ENCODE peak calls at places on chromosomes 1 and 21, in six cellular contexts. Z, G, A, I, U and V are unnamed samples.

GRCh38 chr1:201648911-201649775 is 110.2 kb downstream of the NAV1 start:
- DNase-seq in Z (no peak), G (no peak), A (no peak), I (no peak), U (no peak), V (peak)

GRCh38 chr1:81703736-81704463 is 96.8 kb upstream of the ADGRL2 start:
- DNase-seq in Z (peak), G (peak), A (no peak), I (peak), U (no peak), V (peak)

GRCh38 chr21:44285547-44285992 is at the start of gene AIRE:
- DNase-seq in Z (no peak), G (no peak), A (no peak), I (no peak), U (no peak), V (no peak)

GRCh38 chr1:26280333-26281042 is 602 bp downstream of the SH3BGRL3 start:
- DNase-seq in Z (no peak), G (no peak), A (no peak), I (no peak), U (no peak), V (peak)

GRCh38 chr1:212452323-212453155 is 19.8 kb downstream of the NENF start:
- DNase-seq in Z (peak), G (no peak), A (no peak), I (peak), U (no peak), V (peak)

GRCh38 chr1:39691383-39692151 is at the start of gene HPCAL4:
- DNase-seq in Z (peak), G (peak), A (peak), I (peak), U (no peak), V (peak)

GRCh38 chr21:41817228-41817627 is 50.4 kb upstream of the RIPK4 start:
- DNase-seq in Z (peak), G (peak), A (no peak), I (peak), U (peak), V (peak)

GRCh38 chr1:156103521-156103947 is 11.0 kb upstream of the LMNA start:
- DNase-seq in Z (no peak), G (peak), A (peak), I (peak), U (no peak), V (peak)

GRCh38 chr1:231324660-231325059 is 13.0 kb downstream of the EXOC8 start:
- DNase-seq in Z (no peak), G (no peak), A (no peak), I (no peak), U (no peak), V (no peak)

GRCh38 chr1:197521118-197521739 is 253.2 kb downstream of the CRB1 start:
- DNase-seq in Z (peak), G (peak), A (no peak), I (peak), U (peak), V (peak)
- TF ChIP-seq CTCF in Z (peak), G (peak), A (peak), I (peak), U (peak), V (peak)

DNA sequence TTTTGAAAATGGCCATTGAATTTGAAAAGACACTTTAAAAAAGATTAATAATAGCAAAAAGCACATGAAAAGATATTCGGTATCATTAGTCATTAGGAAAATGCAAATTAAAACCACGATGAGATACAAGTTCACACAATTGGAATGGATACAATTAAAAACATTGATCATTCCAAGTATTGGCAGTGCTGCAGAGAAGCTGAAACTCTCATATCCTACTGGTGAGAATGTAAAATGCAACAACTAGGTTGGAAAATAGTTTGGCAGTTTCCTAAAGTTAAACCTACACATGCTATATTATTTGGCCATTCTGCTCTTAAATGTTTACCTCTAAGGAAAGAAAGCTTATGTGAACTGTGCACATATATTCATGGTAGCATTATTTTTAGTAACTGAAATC is 838.7 kb upstream of the PRMT6 start:
- DNase-seq in Z (no peak), G (no peak), A (no peak), I (no peak), U (no peak), V (no peak)
- TF ChIP-seq CTCF in Z (peak), G (no peak), A (no peak), I (no peak), U (no peak), V (no peak)

GRCh38 chr1:243435824-243436223 is 180.0 kb downstream of the SDCCAG8 start:
- DNase-seq in Z (no peak), G (no peak), A (no peak), I (no peak), U (no peak), V (no peak)
- TF ChIP-seq CTCF in Z (no peak), G (no peak), A (no peak), I (peak), U (peak), V (no peak)

DNA sequence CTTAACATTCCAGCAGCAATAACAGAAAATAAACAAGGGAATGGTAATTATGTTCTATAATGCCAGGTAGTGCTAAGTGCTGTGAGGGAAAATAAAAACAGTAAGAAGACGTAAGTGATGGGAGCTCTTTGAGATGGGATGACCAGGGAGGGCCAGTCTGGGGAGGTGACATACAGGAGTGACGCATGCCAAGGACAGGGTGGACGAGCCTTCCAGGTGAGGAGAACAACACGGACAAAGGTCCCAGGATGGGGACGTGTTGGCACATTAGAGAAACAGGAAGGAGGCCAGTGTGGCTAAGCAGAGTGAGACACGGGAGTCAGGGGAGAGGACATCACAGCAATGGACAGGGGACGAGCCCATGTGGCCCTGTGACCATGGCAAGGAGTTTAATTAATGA is 11.7 kb upstream of the LRRC52 start:
- DNase-seq in Z (no peak), G (no peak), A (no peak), I (no peak), U (no peak), V (no peak)
- TF ChIP-seq CTCF in Z (no peak), G (no peak), A (no peak), I (no peak), U (no peak), V (no peak)

GRCh38 chr1:187409341-187409740 is 580.6 kb downstream of the PLA2G4A start:
- DNase-seq in Z (peak), G (no peak), A (no peak), I (peak), U (no peak), V (peak)

GRCh38 chr1:187411118-187411517 is 582.4 kb downstream of the PLA2G4A start:
- DNase-seq in Z (no peak), G (no peak), A (no peak), I (no peak), U (no peak), V (no peak)

GRCh38 chr1:187415065-187415464 is 586.3 kb downstream of the PLA2G4A start:
- DNase-seq in Z (no peak), G (no peak), A (no peak), I (no peak), U (no peak), V (no peak)

GRCh38 chr1:187417524-187417923 is 588.8 kb downstream of the PLA2G4A start:
- DNase-seq in Z (no peak), G (no peak), A (no peak), I (no peak), U (no peak), V (no peak)

DNA sequence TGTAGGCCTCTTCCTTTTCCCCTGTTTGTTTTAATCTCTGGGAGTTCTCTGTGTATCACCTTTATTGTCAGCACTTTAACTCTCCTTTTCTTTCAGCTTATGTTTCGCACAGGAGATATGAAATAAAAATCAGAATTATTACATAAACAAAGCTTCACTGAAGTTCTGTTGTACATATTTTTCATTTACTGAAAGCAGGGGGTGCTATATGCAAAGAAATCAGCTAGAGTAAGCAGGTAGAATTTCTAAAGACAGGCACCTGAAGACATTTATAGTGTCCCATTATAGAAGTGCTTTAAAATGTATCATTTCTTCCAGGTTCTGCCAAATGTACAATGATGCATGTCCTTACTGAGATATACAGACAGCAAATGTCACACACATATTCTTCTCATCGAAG is 585.0 kb downstream of the PLA2G4A start:
- DNase-seq in Z (peak), G (peak), A (no peak), I (no peak), U (no peak), V (no peak)
- TF ChIP-seq CTCF in Z (peak), G (peak), A (no peak), I (no peak), U (peak), V (no peak)

GRCh38 chr1:244010191-244010590 is 40.9 kb upstream of the ZBTB18 start:
- DNase-seq in Z (no peak), G (peak), A (peak), I (no peak), U (no peak), V (peak)
- TF ChIP-seq CTCF in Z (no peak), G (no peak), A (no peak), I (no peak), U (peak), V (no peak)

GRCh38 chr1:35192056-35192852 is 691 bp downstream of the SFPQ start:
- DNase-seq in Z (peak), G (peak), A (peak), I (peak), U (no peak), V (peak)
- TF ChIP-seq CTCF in Z (no peak), G (peak), A (no peak), I (no peak), U (no peak), V (no peak)